ENCODE peak calls at places on chromosome 4, in seven cellular contexts. Z is breast epithelium; C is stomach; Q is uterus; Y is heart left ventricle; W is gastrocnemius medialis; X is CD4-positive, alpha-beta T cell. P is an unnamed sample.
A peak's percentile ranks its signal among the peaks of the same experiment; 100 is the strongest.

GRCh38 chr4:18241744-18242143 is 220.2 kb upstream of the LCORL start:
- DNase-seq in X (no peak), Y (no peak), Z (no peak), C (no peak), Q (no peak), W (no peak), P (no peak)

GRCh38 chr4:98728433-98728832 is 70.0 kb upstream of the TSPAN5 start:
- DNase-seq in Q (no peak), W (no peak), Z (no peak), Y (no peak), C (no peak), X (no peak), P (no peak)

GRCh38 chr4:184472540-184473264 is 1.6 kb downstream of the IRF2 start:
- DNase-seq in Z (peak; percentile 59), Q (peak; percentile 73), Y (peak; percentile 86), C (peak; percentile 92), X (peak; percentile 48), W (peak; percentile 87), P (peak; percentile 96)

GRCh38 chr4:88792821-88793220 is 95.2 kb upstream of the NAP1L5 start:
- DNase-seq in C (no peak), X (no peak), Z (no peak), Y (no peak), Q (no peak), W (no peak), P (no peak)

GRCh38 chr4:15354358-15354757 is 73.5 kb upstream of the C1QTNF7 start:
- DNase-seq in Z (no peak), C (no peak), Q (no peak), X (no peak), W (peak; percentile 9), Y (no peak), P (no peak)

GRCh38 chr4:110059556-110060191 is 138.7 kb downstream of the ELOVL6 start:
- DNase-seq in C (no peak), W (no peak), Z (no peak), Q (no peak), X (no peak), Y (no peak), P (no peak)

GRCh38 chr4:102501635-102502382 is 650 bp downstream of the NFKB1 start:
- DNase-seq in W (peak; percentile 74), Y (peak; percentile 80), Z (peak; percentile 85), Q (peak; percentile 69), X (peak; percentile 65), C (peak; percentile 81), P (peak; percentile 90)

GRCh38 chr4:140343303-140343702 is 30.1 kb upstream of the SCOC start:
- DNase-seq in Z (no peak), X (no peak), W (no peak), C (peak; percentile 91), Y (no peak), Q (no peak), P (peak; percentile 64)

GRCh38 chr4:41631538-41631937 is 93.6 kb downstream of the LIMCH1 start:
- DNase-seq in C (no peak), W (no peak), Z (no peak), Y (no peak), Q (no peak), X (no peak), P (no peak)

GRCh38 chr4:78336093-78336943 is 215.3 kb upstream of the ANXA3 start:
- DNase-seq in W (no peak), Z (no peak), X (no peak), Y (no peak), Q (no peak), C (no peak), P (no peak)

GRCh38 chr4:23500876-23501275 is 389.0 kb downstream of the PPARGC1A start:
- DNase-seq in X (no peak), Y (no peak), Z (no peak), Q (no peak), C (no peak), W (no peak), P (no peak)

GRCh38 chr4:145285928-145286327 is 105.5 kb upstream of the OTUD4 start:
- DNase-seq in C (no peak), Z (no peak), X (no peak), Q (no peak), W (no peak), Y (no peak), P (no peak)

GRCh38 chr4:73434311-73434710 is 1.7 kb upstream of the AFP start:
- DNase-seq in X (no peak), W (no peak), Y (no peak), Q (no peak), Z (no peak), C (no peak), P (no peak)

GRCh38 chr4:136319789-136320470 is 1212.4 kb downstream of the PCDH18 start:
- DNase-seq in Y (no peak), C (no peak), X (no peak), W (no peak), Q (no peak), Z (no peak), P (no peak)

GRCh38 chr4:34731045-34731444 is 1513.3 kb downstream of the ARAP2 start:
- DNase-seq in Z (no peak), Y (no peak), X (no peak), Q (no peak), C (no peak), W (no peak), P (no peak)

GRCh38 chr4:147943159-147943638 is 211.3 kb downstream of the ARHGAP10 start:
- DNase-seq in W (no peak), X (no peak), Z (no peak), C (no peak), Y (no peak), Q (no peak), P (no peak)

GRCh38 chr4:105605493-105605892 is 53.1 kb downstream of the ARHGEF38 start:
- DNase-seq in C (no peak), X (no peak), Y (no peak), W (no peak), Z (no peak), Q (no peak), P (no peak)

GRCh38 chr4:138897818-138898226 is 117.8 kb upstream of the NOCT start:
- DNase-seq in Z (no peak), W (no peak), X (no peak), Q (no peak), Y (no peak), C (no peak), P (no peak)

GRCh38 chr4:5751073-5751917 is 40.3 kb downstream of the EVC start:
- DNase-seq in X (no peak), Q (no peak), C (no peak), Z (no peak), Y (no peak), W (peak; percentile 36), P (no peak)

GRCh38 chr4:154960476-154960875 is 179.4 kb downstream of the RBM46 start:
- DNase-seq in Y (no peak), W (no peak), Z (no peak), Q (no peak), X (no peak), C (no peak), P (no peak)

GRCh38 chr4:107034982-107035710 is 967 bp downstream of the DKK2 start:
- DNase-seq in Q (peak; percentile 13), Y (no peak), C (no peak), Z (no peak), X (no peak), W (no peak), P (peak; percentile 70)

GRCh38 chr4:107036602-107037151 is 564 bp upstream of the DKK2 start:
- DNase-seq in X (no peak), C (no peak), Z (no peak), Q (peak; percentile 10), Y (no peak), W (no peak), P (peak; percentile 66)

GRCh38 chr4:107037188-107037587 is 1.1 kb upstream of the DKK2 start:
- DNase-seq in C (no peak), X (no peak), W (peak; percentile 27), Q (peak; percentile 35), Y (no peak), Z (no peak), P (no peak)

GRCh38 chr4:107034091-107034698 is 1.9 kb downstream of the DKK2 start:
- DNase-seq in Z (no peak), X (no peak), Q (peak; percentile 17), W (peak; percentile 12), Y (no peak), C (no peak), P (no peak)

GRCh38 chr4:107035711-107036601 is at the start of gene DKK2:
- DNase-seq in C (no peak), Q (peak; percentile 16), W (peak; percentile 18), X (no peak), Y (no peak), Z (no peak), P (peak; percentile 65)
- H3K27me3 ChIP-seq in C (peaks cover 11% of the 10 kb centered on the region), Q (no peaks in the 10 kb centered on the region), W (peaks cover 45% of the 10 kb centered on the region), X (peaks cover 60% of the 10 kb centered on the region), Y (peaks cover 56% of the 10 kb centered on the region), Z (no peaks in the 10 kb centered on the region), P (peaks cover 68% of the 10 kb centered on the region)

DNA sequence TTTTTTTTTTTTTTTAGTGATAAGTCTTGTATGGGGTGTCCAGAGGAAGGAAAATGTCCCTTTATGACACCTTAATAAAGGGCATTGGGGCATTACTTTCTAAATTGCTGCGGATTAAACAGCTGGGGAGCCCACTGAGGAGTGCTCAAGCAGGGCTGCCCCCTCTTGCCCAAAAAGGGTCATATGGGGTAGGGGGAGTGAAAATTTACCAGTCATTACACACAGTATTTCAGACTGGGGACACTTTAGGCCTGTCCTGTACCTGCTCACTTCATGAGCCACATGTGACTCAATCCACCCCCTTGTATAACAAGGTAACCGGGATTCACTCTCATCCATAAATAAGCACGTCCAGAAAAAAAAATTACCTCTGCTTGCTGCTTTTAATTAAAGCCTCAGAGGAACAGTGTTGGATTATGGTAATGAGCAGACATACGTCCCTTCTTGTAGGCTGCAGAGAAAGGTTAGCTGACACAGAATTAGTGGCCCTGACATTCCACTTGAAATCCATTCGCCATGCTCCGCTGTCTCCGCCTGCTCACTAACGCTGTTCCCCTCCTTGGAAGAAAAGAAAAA is 1.8 kb downstream of the PRDM8 start:
- DNase-seq in Y (no peak), Z (no peak), X (no peak), W (no peak), Q (no peak), C (no peak), P (no peak)
- H3K27me3 ChIP-seq in Y (peaks cover 57% of the 10 kb centered on the region), Z (no peaks in the 10 kb centered on the region), X (peaks cover 13% of the 10 kb centered on the region), W (peaks cover 78% of the 10 kb centered on the region), Q (no peaks in the 10 kb centered on the region), C (no peaks in the 10 kb centered on the region), P (peaks cover 82% of the 10 kb centered on the region)

GRCh38 chr4:65669008-65669971 is 999 bp downstream of the EPHA5 start:
- DNase-seq in C (no peak), W (no peak), X (no peak), Y (no peak), Z (no peak), Q (peak; percentile 15), P (no peak)
- H3K27me3 ChIP-seq in C (no peaks in the 10 kb centered on the region), W (peaks cover 51% of the 10 kb centered on the region), X (peaks cover 48% of the 10 kb centered on the region), Y (peaks cover 50% of the 10 kb centered on the region), Z (no peaks in the 10 kb centered on the region), Q (no peaks in the 10 kb centered on the region), P (peaks cover 58% of the 10 kb centered on the region)

GRCh38 chr4:1105662-1106061 is 7.7 kb downstream of the RNF212 start:
- DNase-seq in C (no peak), Y (no peak), Q (no peak), X (no peak), W (no peak), Z (no peak), P (no peak)

GRCh38 chr4:1109898-1110506 is 3.4 kb downstream of the RNF212 start:
- DNase-seq in C (no peak), X (no peak), Q (no peak), W (no peak), Y (no peak), Z (no peak), P (no peak)

GRCh38 chr4:1109332-1109731 is 4.0 kb downstream of the RNF212 start:
- DNase-seq in X (no peak), Q (no peak), W (no peak), Y (no peak), C (no peak), Z (no peak), P (no peak)

GRCh38 chr4:1104647-1105046 is 8.7 kb downstream of the RNF212 start:
- DNase-seq in X (no peak), Z (no peak), C (no peak), W (no peak), Q (no peak), Y (no peak), P (peak; percentile 52)

GRCh38 chr4:1105067-1105466 is 8.3 kb downstream of the RNF212 start:
- DNase-seq in X (no peak), Q (no peak), Y (no peak), W (no peak), C (no peak), Z (no peak), P (no peak)
- H3K27me3 ChIP-seq in X (no peaks in the 10 kb centered on the region), Q (no peaks in the 10 kb centered on the region), Y (peaks cover 11% of the 10 kb centered on the region), W (peaks cover 4% of the 10 kb centered on the region), C (no peaks in the 10 kb centered on the region), Z (no peaks in the 10 kb centered on the region), P (peaks cover 13% of the 10 kb centered on the region)